ENCODE peak calls at places on chromosomes 5 and 9, in nine cellular contexts. D is heart left ventricle, U is choroid plexus epithelial cell, F is gastrocnemius medialis, Y is bronchial epithelial cell, J is Panc1, K is BJ, X is stomach, Z is right lobe of liver. W is an unnamed sample.

GRCh38 chr9:14532716-14533115 is 160.5 kb downstream of the ZDHHC21 start:
- DNase-seq in Z (no peak), J (no peak), F (no peak), Y (peak), X (no peak), K (peak), D (no peak), U (no peak), W (peak)

GRCh38 chr5:171306785-171307591 is 2.1 kb upstream of the TLX3 start:
- DNase-seq in Z (no peak), Y (no peak), F (no peak), X (no peak), U (no peak), D (no peak), K (no peak), J (no peak), W (no peak)

GRCh38 chr5:8184455-8185063 is 315.6 kb downstream of the MTRR start:
- DNase-seq in K (no peak), Z (no peak), X (peak), U (peak), D (no peak), F (no peak), Y (peak), J (peak), W (no peak)

GRCh38 chr9:28270156-28270555 is 696.9 kb upstream of the C9orf72 start:
- DNase-seq in U (peak), Z (no peak), J (no peak), F (no peak), D (no peak), K (no peak), X (no peak), Y (peak), W (no peak)

GRCh38 chr9:133775951-133776905 is 38.1 kb upstream of the SARDH start:
- DNase-seq in Z (no peak), J (no peak), Y (no peak), K (no peak), U (no peak), D (peak), F (no peak), X (no peak), W (no peak)

GRCh38 chr5:80266566-80266965 is 10.7 kb upstream of the SERINC5 start:
- DNase-seq in K (no peak), F (no peak), Z (peak), Y (no peak), X (no peak), D (no peak), U (no peak), J (no peak), W (no peak)

GRCh38 chr5:117230375-117230774 is 655.8 kb upstream of the SEMA6A start:
- DNase-seq in Y (no peak), D (no peak), X (no peak), K (no peak), F (no peak), Z (no peak), J (no peak), U (no peak), W (no peak)

GRCh38 chr9:107173422-107174180 is 109.5 kb upstream of the RAD23B start:
- DNase-seq in Y (peak), F (no peak), K (no peak), Z (no peak), X (no peak), D (no peak), J (no peak), U (no peak), W (no peak)

GRCh38 chr5:32217886-32218396 is 43.8 kb upstream of the GOLPH3 start:
- DNase-seq in X (no peak), U (peak), Y (no peak), Z (no peak), F (peak), J (no peak), K (no peak), D (peak), W (peak)

GRCh38 chr5:172951381-172952033 is 7.7 kb upstream of the RPL26L1 start:
- DNase-seq in D (peak), J (no peak), X (no peak), F (no peak), Y (no peak), K (no peak), U (no peak), Z (no peak), W (no peak)

GRCh38 chr9:112700080-112700479 is 17.8 kb downstream of the INIP start:
- DNase-seq in K (no peak), Y (no peak), J (no peak), X (no peak), Z (no peak), F (no peak), U (peak), D (no peak), W (no peak)

GRCh38 chr9:1001838-1002237 is 25.4 kb downstream of the DMRT3 start:
- DNase-seq in Z (no peak), D (no peak), F (no peak), U (no peak), J (no peak), Y (peak), X (no peak), K (no peak), W (no peak)

GRCh38 chr9:87535817-87536539 is 38.3 kb downstream of the DAPK1 start:
- DNase-seq in J (no peak), Y (no peak), Z (no peak), U (peak), F (no peak), X (no peak), K (no peak), D (no peak), W (peak)

GRCh38 chr5:127229185-127229889 is 61.3 kb upstream of the MEGF10 start:
- DNase-seq in D (peak), J (no peak), K (no peak), U (peak), X (peak), F (peak), Y (no peak), Z (peak), W (peak)

GRCh38 chr9:17065062-17065461 is 69.8 kb upstream of the CNTLN start:
- DNase-seq in Z (no peak), X (no peak), K (no peak), D (no peak), F (no peak), U (peak), J (no peak), Y (peak), W (peak)

GRCh38 chr9:121282309-121283071 is 14.5 kb downstream of the GSN start:
- DNase-seq in F (peak), Y (peak), X (peak), Z (peak), D (peak), K (peak), U (no peak), J (no peak), W (peak)

GRCh38 chr5:160774006-160774405 is 78.0 kb downstream of the ATP10B start:
- DNase-seq in D (no peak), K (no peak), Z (no peak), X (no peak), F (no peak), U (no peak), J (no peak), Y (no peak), W (no peak)

DNA sequence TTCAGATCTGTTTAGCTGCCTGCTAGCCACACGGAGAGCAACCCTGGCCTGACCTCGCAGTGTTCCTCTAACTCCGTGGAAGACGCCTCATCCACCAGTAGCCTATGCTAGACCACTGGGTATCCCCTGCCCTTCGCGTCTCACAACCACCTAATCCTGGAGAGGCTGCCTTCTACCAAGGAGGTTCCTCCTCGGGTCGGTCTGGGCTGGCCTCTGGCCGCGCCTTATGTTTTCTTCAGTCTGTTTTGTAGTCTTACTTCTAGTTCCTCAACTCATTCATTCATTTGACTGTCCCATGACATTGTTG is 1.6 kb upstream of the TPM2 start:
- DNase-seq in U (no peak), J (no peak), F (no peak), X (no peak), D (no peak), Y (no peak), Z (no peak), K (no peak), W (no peak)
- H3K4me3 ChIP-seq in U (peak), J (peak), F (peak), X (peak), D (peak), Y (peak), Z (peak), K (peak), W (peak)

GRCh38 chr5:159416438-159416837 is 86.2 kb upstream of the IL12B start:
- DNase-seq in D (no peak), U (no peak), Y (no peak), Z (no peak), K (no peak), J (no peak), X (no peak), F (no peak), W (no peak)

GRCh38 chr5:159417170-159417569 is 86.9 kb upstream of the IL12B start:
- DNase-seq in X (no peak), Y (no peak), F (no peak), K (no peak), J (no peak), D (no peak), Z (no peak), U (no peak), W (no peak)

GRCh38 chr5:159415301-159415937 is 85.1 kb upstream of the IL12B start:
- DNase-seq in F (no peak), K (no peak), Z (no peak), Y (no peak), X (no peak), U (no peak), D (peak), J (no peak), W (peak)

GRCh38 chr5:159422371-159422770 is 92.1 kb upstream of the IL12B start:
- DNase-seq in J (no peak), U (peak), Y (peak), Z (no peak), F (no peak), K (no peak), X (no peak), D (no peak), W (peak)

DNA sequence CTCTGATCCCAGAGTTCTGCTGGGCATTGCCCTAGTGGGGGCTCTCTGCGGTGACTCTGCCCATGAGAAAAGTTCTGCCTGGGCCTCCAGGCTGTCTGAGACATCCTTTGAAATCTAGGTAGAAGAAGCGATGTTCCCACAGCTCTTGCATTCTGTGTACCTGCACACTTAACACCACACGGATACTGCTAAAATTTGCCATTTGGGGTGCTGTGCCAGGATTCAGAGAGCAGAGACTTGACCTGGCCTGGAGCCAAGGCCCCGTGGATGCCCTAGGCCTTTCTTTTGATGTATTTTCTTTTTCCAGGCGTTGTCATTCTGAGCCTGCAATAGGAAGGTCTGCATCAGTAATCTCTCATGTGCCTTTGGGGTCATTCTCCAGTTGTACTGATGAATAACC is 89.3 kb upstream of the IL12B start:
- DNase-seq in Z (no peak), X (no peak), U (no peak), F (no peak), D (no peak), J (no peak), Y (peak), K (no peak), W (no peak)
- TF ChIP-seq CTCF in Z (no peak), X (no peak), U (no peak), F (no peak), D (no peak), J (no peak), Y (peak), K (no peak), W (no peak)

DNA sequence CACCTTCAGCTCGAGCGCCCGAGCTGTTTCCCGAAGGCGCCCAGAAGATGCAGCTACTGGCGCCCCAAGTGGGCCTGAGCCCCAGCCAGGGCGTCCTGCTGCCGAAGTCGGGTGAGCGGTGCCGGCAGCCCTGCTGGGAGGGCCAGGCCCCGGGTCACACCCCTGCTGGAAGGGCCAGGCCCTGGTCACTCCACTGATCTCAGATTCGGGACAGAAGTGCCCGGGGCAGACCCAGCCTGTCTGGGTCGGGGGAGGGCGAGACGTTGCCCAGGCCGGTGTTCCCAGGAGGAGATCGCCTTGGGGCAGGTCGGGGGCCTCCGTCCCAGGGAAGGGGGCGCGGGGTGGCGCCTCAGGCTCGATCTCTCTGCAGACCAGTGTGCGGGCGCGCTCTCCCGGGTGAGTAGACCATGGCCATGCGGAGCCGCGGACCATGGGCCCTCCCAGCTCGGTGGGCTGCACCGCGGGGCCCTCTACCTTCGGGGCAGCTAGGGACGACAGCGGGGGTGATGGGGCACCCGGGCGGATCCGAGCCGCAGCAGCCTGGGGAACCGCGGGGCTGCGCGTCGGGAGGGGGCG is 2.3 kb downstream of the LCNL1 start:
- DNase-seq in F (no peak), Y (no peak), D (peak), X (no peak), J (no peak), U (peak), K (no peak), Z (no peak), W (no peak)
- H3K4me3 ChIP-seq in F (no peak), Y (no peak), D (peak), X (no peak), J (no peak), U (no peak), K (no peak), Z (no peak), W (no peak)

GRCh38 chr9:130167927-130168326 is 4.3 kb upstream of the NCS1 start:
- DNase-seq in K (no peak), Y (peak), D (no peak), U (no peak), Z (no peak), F (no peak), X (no peak), J (no peak), W (no peak)
- TF ChIP-seq CTCF in K (no peak), Y (no peak), D (no peak), U (peak), Z (no peak), F (no peak), X (no peak), J (no peak), W (no peak)

W was measured in fibroblast of the aortic adventitia.